ENCODE peak calls at places on chromosomes 7 and 10, in eight cellular contexts. One of them, this sample, is unnamed. For H3K36me3, the result is how much of the 10 kb centered on the place peaks cover.

GRCh38 chr10:124006526-124006925 is 86.9 kb downstream of the CHST15 start:
- DNase-seq in HCT116: no peak
- DNase-seq in brain microvascular endothelial cell: no peak
- DNase-seq in uterus: no peak
- DNase-seq in MM.1S: no peak
- DNase-seq in effector memory CD4-positive, alpha-beta T cell: no peak
- DNase-seq in thyroid gland: no peak
- DNase-seq in aorta: no peak
- DNase-seq in this sample: peak

GRCh38 chr10:131839351-131839750 is 61.5 kb upstream of the PPP2R2D start:
- DNase-seq in HCT116: no peak
- DNase-seq in brain microvascular endothelial cell: no peak
- DNase-seq in uterus: no peak
- DNase-seq in MM.1S: no peak
- DNase-seq in effector memory CD4-positive, alpha-beta T cell: no peak
- DNase-seq in thyroid gland: no peak
- DNase-seq in aorta: peak
- DNase-seq in this sample: peak

GRCh38 chr10:22927661-22928403 is at the start of gene ARMC3:
- DNase-seq in HCT116: peak
- DNase-seq in brain microvascular endothelial cell: peak
- DNase-seq in uterus: no peak
- DNase-seq in MM.1S: peak
- DNase-seq in effector memory CD4-positive, alpha-beta T cell: peak
- DNase-seq in thyroid gland: peak
- DNase-seq in aorta: peak
- DNase-seq in this sample: peak

GRCh38 chr10:5840314-5841307 is 27.4 kb upstream of the GDI2 start:
- DNase-seq in HCT116: no peak
- DNase-seq in brain microvascular endothelial cell: peak
- DNase-seq in uterus: no peak
- DNase-seq in MM.1S: no peak
- DNase-seq in effector memory CD4-positive, alpha-beta T cell: no peak
- DNase-seq in thyroid gland: no peak
- DNase-seq in aorta: peak
- DNase-seq in this sample: no peak

GRCh38 chr7:150323682-150324365 is 479 bp upstream of the ACTR3C start:
- DNase-seq in HCT116: no peak
- DNase-seq in brain microvascular endothelial cell: no peak
- DNase-seq in uterus: no peak
- DNase-seq in MM.1S: peak
- DNase-seq in effector memory CD4-positive, alpha-beta T cell: no peak
- DNase-seq in thyroid gland: no peak
- DNase-seq in aorta: no peak
- DNase-seq in this sample: no peak

GRCh38 chr10:36388162-36388561 is 737.2 kb upstream of the ANKRD30A start:
- DNase-seq in HCT116: no peak
- DNase-seq in brain microvascular endothelial cell: no peak
- DNase-seq in uterus: no peak
- DNase-seq in MM.1S: no peak
- DNase-seq in effector memory CD4-positive, alpha-beta T cell: no peak
- DNase-seq in thyroid gland: no peak
- DNase-seq in aorta: no peak
- DNase-seq in this sample: no peak

GRCh38 chr7:128166603-128167315 is 74.3 kb upstream of the LEP start:
- DNase-seq in HCT116: no peak
- DNase-seq in brain microvascular endothelial cell: no peak
- DNase-seq in uterus: no peak
- DNase-seq in MM.1S: no peak
- DNase-seq in effector memory CD4-positive, alpha-beta T cell: no peak
- DNase-seq in thyroid gland: peak
- DNase-seq in aorta: no peak
- DNase-seq in this sample: no peak

GRCh38 chr7:70694357-70694908 is 437.5 kb upstream of the GALNT17 start:
- DNase-seq in HCT116: no peak
- DNase-seq in brain microvascular endothelial cell: peak
- DNase-seq in uterus: peak
- DNase-seq in MM.1S: peak
- DNase-seq in effector memory CD4-positive, alpha-beta T cell: no peak
- DNase-seq in thyroid gland: peak
- DNase-seq in aorta: no peak
- DNase-seq in this sample: no peak

GRCh38 chr10:3264178-3264867 is 91.7 kb upstream of the PITRM1 start:
- DNase-seq in HCT116: no peak
- DNase-seq in brain microvascular endothelial cell: no peak
- DNase-seq in uterus: no peak
- DNase-seq in MM.1S: no peak
- DNase-seq in effector memory CD4-positive, alpha-beta T cell: no peak
- DNase-seq in thyroid gland: peak
- DNase-seq in aorta: no peak
- DNase-seq in this sample: no peak

GRCh38 chr7:157663061-157663863 is 326.5 kb downstream of the DNAJB6 start:
- DNase-seq in HCT116: no peak
- DNase-seq in brain microvascular endothelial cell: peak
- DNase-seq in uterus: no peak
- DNase-seq in MM.1S: no peak
- DNase-seq in effector memory CD4-positive, alpha-beta T cell: no peak
- DNase-seq in thyroid gland: peak
- DNase-seq in aorta: no peak
- DNase-seq in this sample: no peak

GRCh38 chr7:129376778-129377700 is 57.2 kb upstream of the STRIP2 start:
- DNase-seq in HCT116: no peak
- DNase-seq in brain microvascular endothelial cell: no peak
- DNase-seq in uterus: no peak
- DNase-seq in MM.1S: no peak
- DNase-seq in effector memory CD4-positive, alpha-beta T cell: no peak
- DNase-seq in thyroid gland: no peak
- DNase-seq in aorta: no peak
- DNase-seq in this sample: no peak

GRCh38 chr7:16694806-16695205 is 48.8 kb downstream of the BZW2 start:
- DNase-seq in HCT116: no peak
- DNase-seq in brain microvascular endothelial cell: no peak
- DNase-seq in uterus: no peak
- DNase-seq in MM.1S: no peak
- DNase-seq in effector memory CD4-positive, alpha-beta T cell: no peak
- DNase-seq in thyroid gland: no peak
- DNase-seq in aorta: no peak
- DNase-seq in this sample: no peak

GRCh38 chr7:159099711-159100231 is 44.9 kb downstream of the VIPR2 start:
- DNase-seq in HCT116: no peak
- DNase-seq in brain microvascular endothelial cell: no peak
- DNase-seq in uterus: no peak
- DNase-seq in MM.1S: no peak
- DNase-seq in effector memory CD4-positive, alpha-beta T cell: no peak
- DNase-seq in thyroid gland: no peak
- DNase-seq in aorta: peak
- DNase-seq in this sample: peak

GRCh38 chr7:34747842-34748241 is 89.8 kb downstream of the NPSR1 start:
- DNase-seq in HCT116: no peak
- DNase-seq in brain microvascular endothelial cell: no peak
- DNase-seq in uterus: no peak
- DNase-seq in MM.1S: no peak
- DNase-seq in effector memory CD4-positive, alpha-beta T cell: no peak
- DNase-seq in thyroid gland: no peak
- DNase-seq in aorta: no peak
- DNase-seq in this sample: no peak

GRCh38 chr7:118349604-118350003 is 125.1 kb downstream of the ANKRD7 start:
- DNase-seq in HCT116: no peak
- DNase-seq in brain microvascular endothelial cell: no peak
- DNase-seq in uterus: no peak
- DNase-seq in MM.1S: no peak
- DNase-seq in effector memory CD4-positive, alpha-beta T cell: no peak
- DNase-seq in thyroid gland: no peak
- DNase-seq in aorta: no peak
- DNase-seq in this sample: no peak

GRCh38 chr10:43200538-43201390 is 62.5 kb downstream of the CSGALNACT2 start:
- DNase-seq in HCT116: no peak
- DNase-seq in brain microvascular endothelial cell: no peak
- DNase-seq in uterus: peak
- DNase-seq in MM.1S: no peak
- DNase-seq in effector memory CD4-positive, alpha-beta T cell: no peak
- DNase-seq in thyroid gland: no peak
- DNase-seq in aorta: peak
- DNase-seq in this sample: no peak

GRCh38 chr7:2518737-2519118 is 846 bp upstream of the LFNG start:
- DNase-seq in HCT116: no peak
- DNase-seq in brain microvascular endothelial cell: no peak
- DNase-seq in uterus: no peak
- DNase-seq in MM.1S: no peak
- DNase-seq in effector memory CD4-positive, alpha-beta T cell: no peak
- DNase-seq in thyroid gland: no peak
- DNase-seq in aorta: no peak
- DNase-seq in this sample: no peak

GRCh38 chr10:116160271-116160670 is 112.7 kb downstream of the GFRA1 start:
- DNase-seq in HCT116: no peak
- DNase-seq in brain microvascular endothelial cell: no peak
- DNase-seq in uterus: no peak
- DNase-seq in MM.1S: no peak
- DNase-seq in effector memory CD4-positive, alpha-beta T cell: no peak
- DNase-seq in thyroid gland: no peak
- DNase-seq in aorta: no peak
- DNase-seq in this sample: no peak

GRCh38 chr10:30583778-30584415 is 45.7 kb downstream of the LYZL2 start:
- DNase-seq in HCT116: peak
- DNase-seq in brain microvascular endothelial cell: peak
- DNase-seq in uterus: peak
- DNase-seq in MM.1S: peak
- DNase-seq in effector memory CD4-positive, alpha-beta T cell: no peak
- DNase-seq in thyroid gland: peak
- DNase-seq in aorta: no peak
- DNase-seq in this sample: no peak

DNA sequence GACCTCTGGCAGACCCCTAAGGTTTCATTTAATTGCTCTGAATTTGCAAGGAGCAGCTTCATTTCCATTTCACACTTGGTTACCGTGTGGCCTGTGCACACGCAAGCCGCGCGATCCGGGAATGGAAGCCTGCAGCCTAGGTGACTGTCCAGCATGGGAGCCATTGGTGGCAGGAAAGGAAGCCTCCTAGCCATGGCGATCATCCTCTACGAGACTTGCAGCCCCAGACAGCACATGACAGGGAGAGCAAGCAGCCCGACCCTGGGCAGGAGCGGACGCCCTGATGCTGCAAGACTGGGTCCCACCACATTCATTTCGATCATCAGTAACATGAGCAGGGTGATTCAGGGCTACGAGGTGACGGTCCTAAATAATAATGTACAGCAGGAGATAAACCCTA is 33.9 kb downstream of the C10orf143 start:
- DNase-seq in HCT116: no peak
- DNase-seq in brain microvascular endothelial cell: no peak
- DNase-seq in uterus: no peak
- DNase-seq in MM.1S: no peak
- DNase-seq in effector memory CD4-positive, alpha-beta T cell: no peak
- DNase-seq in thyroid gland: no peak
- DNase-seq in aorta: peak
- DNase-seq in this sample: no peak
- H3K4me3 ChIP-seq in HCT116: no peak
- H3K4me3 ChIP-seq in brain microvascular endothelial cell: no peak
- H3K4me3 ChIP-seq in uterus: no peak
- H3K4me3 ChIP-seq in MM.1S: no peak
- H3K4me3 ChIP-seq in effector memory CD4-positive, alpha-beta T cell: no peak
- H3K4me3 ChIP-seq in thyroid gland: no peak
- H3K4me3 ChIP-seq in aorta: no peak
- H3K4me3 ChIP-seq in this sample: no peak

DNA sequence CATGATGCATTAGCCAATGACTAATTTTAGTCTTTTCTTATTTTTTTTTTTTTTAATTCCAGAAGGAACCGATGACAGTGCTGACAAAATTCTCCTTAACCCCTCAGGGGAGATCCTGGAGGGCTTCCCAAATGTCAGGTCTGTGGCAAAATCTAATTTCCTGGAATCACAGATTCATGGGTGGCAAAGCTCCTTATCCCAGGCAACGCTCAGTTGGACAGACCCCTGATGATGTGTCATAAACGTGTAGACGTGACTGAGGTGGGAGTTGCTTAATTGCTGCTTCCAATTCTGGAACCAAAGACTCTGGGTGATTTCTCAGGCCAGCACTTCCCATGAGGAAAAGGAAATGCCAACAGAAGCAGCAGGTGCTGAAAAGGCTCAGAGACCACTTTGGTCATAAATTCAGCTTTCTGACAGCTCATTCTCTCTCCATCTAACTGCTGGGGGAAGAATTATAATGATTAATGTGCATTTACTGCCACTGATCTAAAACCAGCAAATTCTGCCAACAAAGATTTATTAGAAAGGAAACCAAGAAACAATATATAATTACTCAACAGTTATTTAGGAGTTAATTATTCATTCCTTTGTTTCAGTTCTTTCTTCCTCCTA is 88.7 kb downstream of the OSBPL3 start:
- DNase-seq in HCT116: no peak
- DNase-seq in brain microvascular endothelial cell: no peak
- DNase-seq in uterus: no peak
- DNase-seq in MM.1S: no peak
- DNase-seq in effector memory CD4-positive, alpha-beta T cell: no peak
- DNase-seq in thyroid gland: no peak
- DNase-seq in aorta: no peak
- DNase-seq in this sample: no peak
- H3K36me3 ChIP-seq in HCT116: under half
- H3K36me3 ChIP-seq in brain microvascular endothelial cell: under half
- H3K36me3 ChIP-seq in uterus: under half
- H3K36me3 ChIP-seq in MM.1S: under half
- H3K36me3 ChIP-seq in effector memory CD4-positive, alpha-beta T cell: under half
- H3K36me3 ChIP-seq in thyroid gland: under half
- H3K36me3 ChIP-seq in aorta: under half
- H3K36me3 ChIP-seq in this sample: under half

DNA sequence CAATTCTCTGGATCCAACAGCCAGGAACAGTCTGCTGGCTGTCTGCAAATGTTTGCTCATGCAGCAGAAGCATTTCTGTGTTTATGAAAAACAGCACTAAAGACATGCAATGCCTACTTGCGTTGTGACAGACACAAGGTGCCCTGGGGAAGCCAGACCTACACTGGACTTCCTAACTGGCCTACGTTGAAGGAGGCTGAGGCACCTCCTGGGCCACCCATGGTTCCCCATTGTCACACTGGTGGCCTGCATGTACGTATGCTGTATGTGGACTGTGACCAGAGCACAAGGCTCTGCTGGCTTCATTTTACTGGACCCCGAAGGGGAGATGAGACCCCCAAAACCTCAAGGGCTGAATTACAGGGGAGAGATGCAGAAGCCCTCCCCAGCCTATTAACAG is 27.7 kb downstream of the PSAP start:
- DNase-seq in HCT116: no peak
- DNase-seq in brain microvascular endothelial cell: no peak
- DNase-seq in uterus: no peak
- DNase-seq in MM.1S: no peak
- DNase-seq in effector memory CD4-positive, alpha-beta T cell: no peak
- DNase-seq in thyroid gland: no peak
- DNase-seq in aorta: peak
- DNase-seq in this sample: no peak
- H3K27ac ChIP-seq in HCT116: no peak
- H3K27ac ChIP-seq in brain microvascular endothelial cell: no peak
- H3K27ac ChIP-seq in uterus: no peak
- H3K27ac ChIP-seq in MM.1S: no peak
- H3K27ac ChIP-seq in effector memory CD4-positive, alpha-beta T cell: no peak
- H3K27ac ChIP-seq in thyroid gland: no peak
- H3K27ac ChIP-seq in aorta: no peak
- H3K27ac ChIP-seq in this sample: no peak

DNA sequence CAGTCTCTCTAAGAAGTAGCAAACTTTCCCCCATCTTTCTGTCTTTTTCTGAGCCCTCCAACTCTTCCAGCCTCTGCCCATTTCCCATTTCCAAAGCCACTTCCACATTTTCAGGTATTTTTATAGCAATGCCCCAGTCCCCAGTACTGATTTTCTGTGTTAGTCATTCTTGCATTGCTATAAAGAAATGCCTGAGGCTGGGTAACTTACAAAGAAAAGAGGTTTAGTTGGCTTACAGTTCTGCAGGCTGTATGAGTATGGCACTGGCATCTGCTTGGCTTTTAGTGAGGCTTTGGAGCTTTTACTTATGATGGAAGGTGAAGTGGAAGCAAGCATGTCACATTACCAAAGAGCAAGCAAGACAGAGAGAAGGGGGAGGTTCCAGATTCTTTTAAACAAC is 17.2 kb downstream of the PLCE1 start:
- DNase-seq in HCT116: no peak
- DNase-seq in brain microvascular endothelial cell: no peak
- DNase-seq in uterus: no peak
- DNase-seq in MM.1S: no peak
- DNase-seq in effector memory CD4-positive, alpha-beta T cell: no peak
- DNase-seq in thyroid gland: no peak
- DNase-seq in aorta: no peak
- DNase-seq in this sample: no peak
- H3K4me3 ChIP-seq in HCT116: no peak
- H3K4me3 ChIP-seq in brain microvascular endothelial cell: no peak
- H3K4me3 ChIP-seq in uterus: no peak
- H3K4me3 ChIP-seq in MM.1S: no peak
- H3K4me3 ChIP-seq in effector memory CD4-positive, alpha-beta T cell: no peak
- H3K4me3 ChIP-seq in thyroid gland: no peak
- H3K4me3 ChIP-seq in aorta: no peak
- H3K4me3 ChIP-seq in this sample: no peak

This sample was measured in RWPE2.